ENCODE peak calls at places on chromosomes 1 and 21, in ten cellular contexts. H is ascending aorta; K is psoas muscle; A is dorsolateral prefrontal cortex; D is CD4-positive, alpha-beta T cell; Q is breast epithelium; R is left ventricle myocardium inferior; X is sigmoid colon; E is uterus; C is endothelial cell of umbilical vein. B is an unnamed sample.

GRCh38 chr1:7116001-7116400 is 330.7 kb downstream of the CAMTA1 start:
- DNase-seq in D (no peak), K (no peak), A (no peak), Q (no peak), R (no peak), E (no peak), H (no peak), C (no peak), X (no peak), B (peak; percentile 30)

GRCh38 chr1:168512864-168513595 is 30.8 kb downstream of the XCL2 start:
- DNase-seq in H (no peak), C (no peak), X (no peak), R (no peak), K (no peak), Q (no peak), A (no peak), D (peak; percentile 13), E (no peak), B (no peak)

GRCh38 chr1:168803696-168804510 is 74.9 kb upstream of the DPT start:
- DNase-seq in K (no peak), C (no peak), H (no peak), X (no peak), Q (no peak), D (no peak), A (peak; percentile 17), E (no peak), R (no peak), B (no peak)

GRCh38 chr1:168974117-168974516 is 132.4 kb upstream of the ATP1B1 start:
- DNase-seq in D (no peak), X (no peak), C (no peak), E (no peak), K (no peak), H (no peak), A (no peak), R (no peak), Q (no peak), B (no peak)

GRCh38 chr1:42815938-42816599 is 853 bp upstream of the ERMAP start:
- DNase-seq in K (no peak), R (no peak), C (peak; percentile 42), E (no peak), A (no peak), X (no peak), H (no peak), Q (no peak), D (no peak), B (no peak)

GRCh38 chr21:29078884-29079765 is 5.7 kb upstream of the CCT8 start:
- DNase-seq in C (no peak), Q (no peak), K (no peak), A (no peak), D (no peak), E (no peak), R (no peak), H (no peak), X (no peak), B (no peak)

GRCh38 chr1:180150982-180151381 is 3.7 kb upstream of the QSOX1 start:
- DNase-seq in Q (no peak), R (no peak), A (no peak), D (no peak), X (no peak), E (no peak), C (no peak), K (no peak), H (no peak), B (no peak)

GRCh38 chr1:216485042-216485441 is 61.8 kb upstream of the USH2A start:
- DNase-seq in C (no peak), Q (no peak), D (no peak), K (no peak), X (no peak), E (no peak), A (no peak), H (no peak), R (no peak), B (no peak)

GRCh38 chr1:34129630-34130029 is 35.4 kb downstream of the CSMD2 start:
- DNase-seq in K (no peak), D (no peak), Q (no peak), C (no peak), A (no peak), R (no peak), X (no peak), E (no peak), H (peak; percentile 38), B (no peak)
- TF ChIP-seq CTCF in K (no peak), D (no peak), Q (no peak), C (no peak), A (no peak), R (no peak), X (no peak), E (no peak), H (no peak), B (no peak)

GRCh38 chr1:25844485-25845337 is 14.5 kb downstream of the AUNIP start:
- DNase-seq in C (no peak), D (no peak), Q (no peak), X (no peak), H (no peak), K (no peak), A (no peak), R (no peak), E (no peak), B (no peak)

GRCh38 chr1:25843483-25843882 is 15.8 kb downstream of the AUNIP start:
- DNase-seq in A (no peak), C (no peak), X (no peak), R (no peak), K (no peak), H (no peak), E (no peak), Q (no peak), D (no peak), B (no peak)

GRCh38 chr1:25847929-25848328 is 11.3 kb downstream of the AUNIP start:
- DNase-seq in C (no peak), H (no peak), Q (no peak), K (no peak), R (no peak), A (no peak), D (no peak), X (no peak), E (no peak), B (no peak)

GRCh38 chr1:25848531-25848930 is 10.7 kb downstream of the AUNIP start:
- DNase-seq in C (peak; percentile 53), A (no peak), E (no peak), Q (no peak), D (no peak), H (no peak), K (no peak), R (no peak), X (no peak), B (no peak)

DNA sequence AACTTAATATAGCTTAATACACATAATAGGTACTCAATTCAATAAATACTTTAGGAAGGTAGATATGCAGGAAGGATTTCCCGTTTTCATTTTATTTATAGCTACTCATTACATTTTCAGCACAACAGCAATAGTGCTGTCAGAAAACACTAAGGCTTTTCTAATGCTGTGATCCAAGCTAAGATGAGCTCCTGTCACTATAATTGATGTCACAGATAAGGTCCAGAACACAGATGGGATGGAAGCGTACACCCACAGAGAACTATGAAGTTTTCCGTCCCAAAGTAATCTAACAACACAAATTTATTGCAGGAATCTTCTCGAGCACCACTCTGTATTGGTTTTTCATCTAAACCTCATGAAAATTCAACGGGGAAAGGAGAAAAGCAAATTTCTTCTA is 13.6 kb downstream of the AUNIP start:
- DNase-seq in C (no peak), R (no peak), X (no peak), Q (no peak), A (no peak), K (no peak), D (no peak), E (no peak), H (no peak), B (no peak)
- H3K27ac ChIP-seq in C (no peak overlapping the region), R (no peak overlapping the region), X (no peak overlapping the region), Q (no peak overlapping the region), A (no peak overlapping the region), K (no peak overlapping the region), D (no peak overlapping the region), E (no peak overlapping the region), H (no peak overlapping the region), B (no peak overlapping the region)

GRCh38 chr21:42566524-42567180 is 53.0 kb downstream of the SLC37A1 start:
- DNase-seq in C (no peak), A (no peak), H (peak; percentile 54), D (no peak), R (no peak), X (peak; percentile 61), E (peak; percentile 10), Q (no peak), K (no peak), B (no peak)
- TF ChIP-seq CTCF in C (no peak), A (no peak), H (no peak), D (no peak), R (no peak), X (no peak), E (no peak), Q (no peak), K (no peak), B (no peak)

GRCh38 chr1:41414716-41415306 is 53.6 kb downstream of the FOXO6 start:
- DNase-seq in R (no peak), X (no peak), D (no peak), C (no peak), E (no peak), Q (no peak), K (no peak), H (no peak), A (no peak), B (no peak)

GRCh38 chr1:41414291-41414690 is 53.1 kb downstream of the FOXO6 start:
- DNase-seq in R (no peak), A (no peak), E (no peak), H (no peak), C (no peak), X (no peak), K (no peak), D (no peak), Q (no peak), B (no peak)

GRCh38 chr1:41416081-41416480 is 54.8 kb downstream of the FOXO6 start:
- DNase-seq in X (no peak), C (no peak), D (no peak), E (no peak), R (no peak), K (peak; percentile 26), Q (no peak), A (no peak), H (no peak), B (no peak)

GRCh38 chr1:41412748-41413147 is 51.5 kb downstream of the FOXO6 start:
- DNase-seq in D (no peak), Q (no peak), K (no peak), H (no peak), E (no peak), A (no peak), X (no peak), R (no peak), C (no peak), B (no peak)

DNA sequence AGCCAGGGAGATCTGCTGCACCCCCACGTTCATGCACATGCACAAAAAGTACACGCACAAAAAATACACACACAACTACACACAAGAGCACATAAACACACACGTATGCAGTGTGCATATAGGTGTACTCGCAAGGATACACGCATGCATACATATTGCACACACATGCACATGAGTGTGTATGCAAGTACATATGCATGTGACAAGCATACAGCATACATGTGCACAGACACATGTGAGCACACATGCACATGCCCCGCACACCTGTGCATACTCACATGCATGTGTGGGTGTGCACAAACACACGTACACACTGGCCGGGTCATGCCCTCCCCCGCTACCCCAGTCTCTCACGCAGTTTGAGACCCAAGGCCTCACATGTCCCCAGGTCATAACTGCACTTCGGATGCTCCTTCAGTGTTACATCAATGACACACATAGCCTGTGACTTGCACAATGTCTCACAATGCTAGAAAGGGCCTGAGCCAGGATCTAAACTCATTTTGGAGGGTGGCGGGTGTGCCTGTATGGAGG is 52.6 kb downstream of the FOXO6 start:
- DNase-seq in K (no peak), A (no peak), R (no peak), X (no peak), E (no peak), Q (no peak), C (no peak), H (no peak), D (no peak), B (no peak)
- H3K27ac ChIP-seq in K (no peak overlapping the region), A (no peak overlapping the region), R (no peak overlapping the region), X (no peak overlapping the region), E (no peak overlapping the region), Q (no peak overlapping the region), C (no peak overlapping the region), H (no peak overlapping the region), D (no peak overlapping the region), B (no peak overlapping the region)